ENCODE peak calls at places on chromosomes 6 and 20, in seven cellular contexts. J is mesothelial cell of epicardium, B is progenitor cell of endocrine pancreas, R is K562, Q is fibroblast of mammary gland, L is ovary, D is heart right ventricle. V is an unnamed sample.

GRCh38 chr6:32431142-32431541 is 8.5 kb upstream of the HLA-DRA start:
- DNase-seq in J (no peak), B (no peak), R (no peak), Q (no peak), L (no peak), D (no peak), V (no peak)

GRCh38 chr6:42093582-42094329 is 43.4 kb downstream of the TAF8 start:
- DNase-seq in J (no peak), B (no peak), R (peak), Q (no peak), L (no peak), D (no peak), V (no peak)

GRCh38 chr6:105452924-105453756 is 50.3 kb upstream of the PREP start:
- DNase-seq in J (no peak), B (no peak), R (no peak), Q (no peak), L (no peak), D (no peak), V (no peak)

GRCh38 chr6:131782764-131783163 is 25.1 kb upstream of the ENPP1 start:
- DNase-seq in J (no peak), B (no peak), R (no peak), Q (no peak), L (no peak), D (no peak), V (no peak)

GRCh38 chr20:47311211-47311610 is 45.3 kb downstream of the ZMYND8 start:
- DNase-seq in J (no peak), B (no peak), R (no peak), Q (no peak), L (no peak), D (no peak), V (no peak)

GRCh38 chr20:51985753-51986152 is 183.4 kb upstream of the SALL4 start:
- DNase-seq in J (no peak), B (no peak), R (no peak), Q (peak), L (no peak), D (no peak), V (no peak)

GRCh38 chr20:18783385-18783959 is 30.1 kb upstream of the SCP2D1 start:
- DNase-seq in J (no peak), B (no peak), R (no peak), Q (no peak), L (no peak), D (no peak), V (no peak)

GRCh38 chr20:7302256-7302655 is 534.8 kb downstream of the BMP2 start:
- DNase-seq in J (no peak), B (no peak), R (no peak), Q (no peak), L (no peak), D (no peak), V (no peak)

GRCh38 chr20:45798935-45799642 is 7.3 kb downstream of the DNTTIP1 start:
- DNase-seq in J (no peak), B (peak), R (peak), Q (peak), L (peak), D (peak), V (peak)

GRCh38 chr6:136341367-136341766 is 51.7 kb upstream of the BCLAF1 start:
- DNase-seq in J (no peak), B (no peak), R (no peak), Q (no peak), L (no peak), D (no peak), V (no peak)

GRCh38 chr6:153092082-153093013 is 38.7 kb downstream of the RGS17 start:
- DNase-seq in J (no peak), B (no peak), R (no peak), Q (peak), L (no peak), D (no peak), V (no peak)

GRCh38 chr6:23457321-23457720 is 668.7 kb upstream of the NRSN1 start:
- DNase-seq in J (no peak), B (no peak), R (no peak), Q (no peak), L (no peak), D (no peak), V (no peak)

GRCh38 chr6:124792386-124792785 is 169.9 kb upstream of the RNF217 start:
- DNase-seq in J (no peak), B (no peak), R (no peak), Q (no peak), L (no peak), D (no peak), V (no peak)

GRCh38 chr6:124793406-124793805 is 168.8 kb upstream of the RNF217 start:
- DNase-seq in J (no peak), B (no peak), R (no peak), Q (no peak), L (no peak), D (no peak), V (no peak)

GRCh38 chr6:124799638-124800037 is 162.6 kb upstream of the RNF217 start:
- DNase-seq in J (no peak), B (no peak), R (no peak), Q (no peak), L (no peak), D (no peak), V (no peak)

GRCh38 chr6:124798942-124799496 is 163.2 kb upstream of the RNF217 start:
- DNase-seq in J (no peak), B (no peak), R (no peak), Q (peak), L (no peak), D (no peak), V (no peak)

DNA sequence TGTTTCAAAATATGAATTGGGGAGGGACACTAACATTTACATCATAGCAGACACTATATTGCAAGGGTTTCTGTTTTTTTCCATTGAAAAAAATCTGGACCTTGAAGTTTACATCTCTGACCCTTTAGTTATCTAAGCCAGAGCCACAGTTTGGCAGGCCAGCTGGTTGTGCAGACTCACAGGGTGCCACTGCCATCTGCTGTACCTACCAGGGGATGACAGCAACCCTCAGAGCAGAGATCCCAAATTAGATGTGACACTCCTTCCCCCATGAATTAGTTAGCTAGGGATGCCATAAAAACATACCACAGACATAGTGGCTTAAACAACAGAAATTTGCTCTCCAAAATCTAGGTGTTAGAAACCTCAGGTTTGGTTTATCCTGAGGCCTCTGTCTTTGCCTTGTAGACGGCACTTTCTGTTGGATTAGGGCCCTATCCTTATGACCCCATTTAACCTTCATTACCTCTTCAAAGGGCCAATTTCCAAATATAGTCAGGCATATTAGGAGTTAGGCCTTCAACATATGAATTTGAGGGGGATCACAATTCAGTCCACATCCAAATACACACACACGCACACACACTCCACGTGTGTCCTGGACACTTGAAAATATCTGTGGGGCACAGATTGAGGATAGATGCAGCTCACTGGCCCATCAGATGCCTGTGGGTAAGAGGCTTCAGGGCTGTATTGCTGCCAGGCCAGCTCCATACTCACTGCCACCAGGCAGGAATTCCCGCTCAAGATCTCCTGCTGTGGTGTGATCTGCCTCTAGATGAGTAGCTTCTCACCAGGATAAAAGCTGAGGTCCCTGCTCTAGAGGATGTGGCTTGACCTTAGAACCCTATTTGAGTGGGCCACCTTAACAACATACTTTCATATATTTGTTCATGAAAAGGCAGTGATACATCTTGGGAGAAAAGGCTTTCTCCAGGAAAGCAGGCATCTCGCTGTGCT is 166.1 kb upstream of the RNF217 start:
- DNase-seq in J (no peak), B (peak), R (peak), Q (peak), L (no peak), D (peak), V (peak)
- TF ChIP-seq CTCF in J (peak), B (peak), R (peak), Q (peak), L (no peak), D (peak), V (peak)

GRCh38 chr6:168231393-168231957 is 88.1 kb downstream of the DACT2 start:
- DNase-seq in J (no peak), B (no peak), R (no peak), Q (no peak), L (no peak), D (no peak), V (no peak)

GRCh38 chr6:168232528-168232927 is 87.0 kb downstream of the DACT2 start:
- DNase-seq in J (no peak), B (no peak), R (no peak), Q (no peak), L (no peak), D (no peak), V (no peak)

GRCh38 chr6:168229368-168229752 is 90.2 kb downstream of the DACT2 start:
- DNase-seq in J (no peak), B (no peak), R (no peak), Q (no peak), L (no peak), D (no peak), V (no peak)

GRCh38 chr6:168232046-168232445 is 87.5 kb downstream of the DACT2 start:
- DNase-seq in J (no peak), B (no peak), R (no peak), Q (no peak), L (no peak), D (no peak), V (no peak)

DNA sequence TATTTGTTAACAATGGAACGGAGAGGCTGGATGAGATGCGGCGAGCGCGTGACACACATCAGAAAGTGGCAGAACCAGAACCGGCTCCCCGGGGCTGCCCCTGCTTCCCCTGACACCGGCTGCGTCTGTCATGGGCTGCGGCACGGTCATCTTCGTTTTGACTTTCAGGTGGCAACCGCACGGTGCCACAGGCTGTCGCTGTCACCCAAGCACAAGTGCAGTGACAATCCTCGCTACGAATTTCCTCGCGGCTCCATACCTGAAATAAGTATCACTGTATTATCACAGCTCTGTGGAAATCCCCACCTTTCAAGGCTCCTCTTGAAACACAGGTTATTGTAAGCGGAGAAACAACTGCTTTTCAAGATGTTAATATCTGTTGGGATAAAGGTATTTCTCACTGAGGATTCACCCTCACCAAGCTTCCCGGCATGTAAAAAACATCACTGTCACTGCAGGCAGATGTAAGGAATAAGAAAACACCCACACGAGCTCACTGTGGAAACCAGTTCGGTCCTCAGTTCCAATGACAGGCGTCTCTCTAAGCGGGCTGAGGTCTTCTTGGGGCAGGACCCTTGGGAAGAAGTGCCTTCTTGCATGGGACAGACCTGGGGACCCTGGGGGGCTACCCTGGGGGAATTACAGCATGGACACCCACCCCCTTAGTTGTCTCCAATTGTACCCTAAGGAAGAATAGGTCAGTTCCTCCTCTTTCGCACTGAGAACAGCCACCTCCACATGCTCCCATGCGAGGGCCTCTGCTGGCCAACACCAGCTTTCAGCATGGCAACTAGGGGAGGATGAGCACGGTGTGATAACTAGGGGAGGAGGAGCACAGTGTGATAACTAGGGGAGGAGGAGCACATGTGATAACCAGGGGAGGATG is 86.3 kb downstream of the DACT2 start:
- DNase-seq in J (no peak), B (no peak), R (no peak), Q (no peak), L (no peak), D (no peak), V (no peak)
- TF ChIP-seq CTCF in J (no peak), B (no peak), R (no peak), Q (no peak), L (no peak), D (no peak), V (no peak)

GRCh38 chr20:33669224-33669623 is 2.5 kb downstream of the ACTL10 start:
- DNase-seq in J (no peak), B (no peak), R (no peak), Q (no peak), L (no peak), D (no peak), V (no peak)

GRCh38 chr20:33668791-33669155 is 2.0 kb downstream of the ACTL10 start:
- DNase-seq in J (no peak), B (no peak), R (no peak), Q (no peak), L (no peak), D (no peak), V (no peak)

GRCh38 chr20:33667245-33668086 is 723 bp downstream of the ACTL10 start:
- DNase-seq in J (no peak), B (no peak), R (no peak), Q (peak), L (peak), D (peak), V (no peak)

GRCh38 chr20:33666293-33667244 is at the start of gene ACTL10:
- DNase-seq in J (peak), B (peak), R (peak), Q (peak), L (peak), D (peak), V (peak)

DNA sequence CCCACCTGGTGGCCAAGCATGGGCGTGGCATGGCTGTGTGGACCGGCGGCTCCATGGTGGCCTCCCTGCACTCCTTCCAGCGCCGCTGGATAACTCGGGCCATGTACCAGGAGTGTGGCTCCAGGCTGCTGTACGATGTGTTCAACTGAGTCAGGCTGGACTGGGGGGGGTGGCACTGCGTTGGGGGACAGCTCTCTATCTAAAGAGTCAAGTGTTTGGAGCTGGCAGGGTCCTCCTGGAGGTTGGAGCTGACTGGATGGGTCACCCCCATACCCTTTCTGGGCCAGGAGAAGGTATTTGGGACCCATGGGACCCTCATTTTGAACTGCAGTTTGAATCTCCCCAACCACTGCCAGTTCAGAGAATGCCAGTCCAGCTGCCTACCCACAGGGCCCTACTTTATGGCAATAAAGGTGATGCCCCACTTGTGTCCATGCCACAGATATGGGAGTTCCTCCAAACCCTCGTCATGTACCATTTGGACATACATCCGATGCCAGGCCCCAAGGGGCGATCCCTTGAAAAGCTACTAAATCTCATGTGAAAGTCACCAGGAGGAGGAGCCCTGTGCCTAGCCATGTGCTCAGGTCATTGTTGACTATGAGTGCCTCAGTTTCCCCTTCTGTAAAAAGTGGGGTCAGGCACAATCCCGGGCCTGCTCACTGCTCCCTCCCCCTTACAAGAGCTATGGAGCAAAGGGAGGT is 1.5 kb downstream of the ACTL10 start:
- DNase-seq in J (no peak), B (peak), R (peak), Q (no peak), L (no peak), D (peak), V (peak)
- TF ChIP-seq CTCF in J (no peak), B (no peak), R (peak), Q (peak), L (no peak), D (peak), V (no peak)

GRCh38 chr6:157019115-157019628 is 242.0 kb downstream of the ARID1B start:
- DNase-seq in J (no peak), B (no peak), R (peak), Q (peak), L (no peak), D (no peak), V (no peak)

GRCh38 chr6:157020398-157021266 is 243.5 kb downstream of the ARID1B start:
- DNase-seq in J (no peak), B (no peak), R (peak), Q (peak), L (no peak), D (peak), V (peak)

GRCh38 chr6:157017861-157018260 is 240.7 kb downstream of the ARID1B start:
- DNase-seq in J (no peak), B (no peak), R (no peak), Q (peak), L (no peak), D (no peak), V (no peak)

GRCh38 chr6:157021267-157022021 is 244.3 kb downstream of the ARID1B start:
- DNase-seq in J (peak), B (peak), R (peak), Q (peak), L (peak), D (peak), V (peak)

GRCh38 chr6:157019733-157020132 is 242.6 kb downstream of the ARID1B start:
- DNase-seq in J (no peak), B (no peak), R (peak), Q (peak), L (no peak), D (no peak), V (no peak)
- TF ChIP-seq CTCF in J (no peak), B (no peak), R (no peak), Q (no peak), L (no peak), D (no peak), V (no peak)

GRCh38 chr6:1792989-1793388 is 183.3 kb downstream of the FOXC1 start:
- DNase-seq in J (no peak), B (no peak), R (peak), Q (peak), L (no peak), D (no peak), V (no peak)
- TF ChIP-seq CTCF in J (no peak), B (peak), R (peak), Q (peak), L (no peak), D (no peak), V (peak)

DNA sequence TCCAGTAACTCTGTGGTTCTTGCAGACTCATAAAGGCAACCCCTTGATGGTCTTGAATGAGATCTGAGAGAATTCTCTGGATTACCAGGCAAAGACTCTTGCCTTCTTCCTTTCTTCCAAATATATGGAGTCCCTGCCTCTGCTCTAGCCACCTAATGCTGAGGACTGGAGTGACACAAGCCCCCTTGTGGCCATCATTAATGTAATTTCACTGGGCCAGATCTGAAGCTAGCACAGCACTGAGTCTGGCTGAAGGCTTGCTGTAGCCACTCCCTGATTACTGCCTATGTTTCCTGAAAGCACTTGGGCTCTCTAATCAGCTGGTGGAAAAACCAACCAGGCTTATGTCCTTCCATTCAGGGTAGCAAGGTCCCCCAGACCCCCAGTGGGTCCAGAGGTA is 559.3 kb upstream of the IRAK1BP1 start:
- DNase-seq in J (no peak), B (no peak), R (no peak), Q (no peak), L (no peak), D (no peak), V (peak)
- TF ChIP-seq CTCF in J (no peak), B (no peak), R (no peak), Q (no peak), L (no peak), D (no peak), V (peak)

V was measured in endothelial cell.